ENCODE peak calls at places on chromosome 14, in four cellular contexts. I is GM23248; J is hypothalamus; H is activated CD8-positive, alpha-beta memory T cell treated with anti-CD3 and anti-CD28 coated beads for 4 hours. D is an unnamed sample.

GRCh38 chr14:94407906-94408305 is 19.5 kb upstream of the SERPINA1 start:
- DNase-seq in H (no peak), I (peak), J (no peak), D (no peak)

GRCh38 chr14:106129274-106129673 is 602.9 kb downstream of the TMEM121 start:
- DNase-seq in I (no peak), J (no peak), H (no peak), D (no peak)

GRCh38 chr14:65599375-65599774 is 186.8 kb downstream of the FUT8 start:
- DNase-seq in H (no peak), J (no peak), I (peak), D (peak)

GRCh38 chr14:38208825-38209562 is 1.3 kb downstream of the SSTR1 start:
- DNase-seq in J (no peak), H (no peak), I (peak), D (peak)

GRCh38 chr14:61178226-61179060 is 102.7 kb downstream of the TMEM30B start:
- DNase-seq in I (peak), J (no peak), H (no peak), D (peak)

GRCh38 chr14:104688755-104689619 is at the start of gene INF2:
- DNase-seq in I (peak), J (no peak), H (no peak), D (peak)

GRCh38 chr14:74915426-74915825 is 7.6 kb downstream of the RPS6KL1 start:
- DNase-seq in I (no peak), H (no peak), J (no peak), D (no peak)

GRCh38 chr14:103819503-103820307 is 27.7 kb downstream of the PPP1R13B start:
- DNase-seq in H (no peak), I (peak), J (no peak), D (no peak)

GRCh38 chr14:81625343-81625742 is 91.7 kb upstream of the SEL1L start:
- DNase-seq in H (no peak), I (peak), J (no peak), D (no peak)

GRCh38 chr14:22337938-22338337 is 251.1 kb downstream of the DAD1 start:
- DNase-seq in H (no peak), I (no peak), J (no peak), D (no peak)

GRCh38 chr14:105500036-105500725 is 9.1 kb downstream of the TEDC1 start:
- DNase-seq in I (no peak), J (no peak), H (no peak), D (no peak)

GRCh38 chr14:104238424-104239184 is 100.2 kb downstream of the KIF26A start:
- DNase-seq in J (no peak), I (no peak), H (no peak), D (no peak)